ENCODE peak calls at places on chromosome 10, in five cellular contexts. One of them, this sample, is unnamed.
A peak's percentile ranks its signal among the peaks of the same experiment; 100 is the strongest.

GRCh38 chr10:96703358-96703757 is 17.0 kb downstream of the PIK3AP1 start:
- DNase-seq in memory B cell: no peak
- DNase-seq in activated CD4-positive, alpha-beta T cell treated with anti-CD3 and anti-CD28 coated beads for 24 hours: no peak
- DNase-seq in mammary epithelial cell: no peak
- DNase-seq in GM23338: no peak
- DNase-seq in this sample: no peak

GRCh38 chr10:19302117-19302516 is 253.5 kb downstream of the MALRD1 start:
- DNase-seq in memory B cell: no peak
- DNase-seq in activated CD4-positive, alpha-beta T cell treated with anti-CD3 and anti-CD28 coated beads for 24 hours: no peak
- DNase-seq in mammary epithelial cell: peak; percentile 88
- DNase-seq in GM23338: no peak
- DNase-seq in this sample: no peak

GRCh38 chr10:120386196-120386595 is 70.8 kb upstream of the PLPP4 start:
- DNase-seq in memory B cell: no peak
- DNase-seq in activated CD4-positive, alpha-beta T cell treated with anti-CD3 and anti-CD28 coated beads for 24 hours: no peak
- DNase-seq in mammary epithelial cell: no peak
- DNase-seq in GM23338: no peak
- DNase-seq in this sample: no peak

GRCh38 chr10:95394161-95394880 is 103.5 kb upstream of the PDLIM1 start:
- DNase-seq in memory B cell: no peak
- DNase-seq in activated CD4-positive, alpha-beta T cell treated with anti-CD3 and anti-CD28 coated beads for 24 hours: no peak
- DNase-seq in mammary epithelial cell: peak; percentile 99
- DNase-seq in GM23338: no peak
- DNase-seq in this sample: peak; percentile 38

GRCh38 chr10:110340821-110341220 is 36.1 kb upstream of the SMNDC1 start:
- DNase-seq in memory B cell: no peak
- DNase-seq in activated CD4-positive, alpha-beta T cell treated with anti-CD3 and anti-CD28 coated beads for 24 hours: no peak
- DNase-seq in mammary epithelial cell: no peak
- DNase-seq in GM23338: no peak
- DNase-seq in this sample: no peak

GRCh38 chr10:90945496-90946070 is 24.7 kb upstream of the ANKRD1 start:
- DNase-seq in memory B cell: no peak
- DNase-seq in activated CD4-positive, alpha-beta T cell treated with anti-CD3 and anti-CD28 coated beads for 24 hours: no peak
- DNase-seq in mammary epithelial cell: no peak
- DNase-seq in GM23338: no peak
- DNase-seq in this sample: no peak

GRCh38 chr10:110699859-110700468 is 55.8 kb downstream of the RBM20 start:
- DNase-seq in memory B cell: no peak
- DNase-seq in activated CD4-positive, alpha-beta T cell treated with anti-CD3 and anti-CD28 coated beads for 24 hours: no peak
- DNase-seq in mammary epithelial cell: no peak
- DNase-seq in GM23338: no peak
- DNase-seq in this sample: no peak

GRCh38 chr10:11160982-11161554 is 143.4 kb downstream of the CELF2 start:
- DNase-seq in memory B cell: no peak
- DNase-seq in activated CD4-positive, alpha-beta T cell treated with anti-CD3 and anti-CD28 coated beads for 24 hours: no peak
- DNase-seq in mammary epithelial cell: no peak
- DNase-seq in GM23338: no peak
- DNase-seq in this sample: no peak

GRCh38 chr10:22158426-22158825 is 59.4 kb downstream of the EBLN1 start:
- DNase-seq in memory B cell: no peak
- DNase-seq in activated CD4-positive, alpha-beta T cell treated with anti-CD3 and anti-CD28 coated beads for 24 hours: no peak
- DNase-seq in mammary epithelial cell: no peak
- DNase-seq in GM23338: no peak
- DNase-seq in this sample: no peak

GRCh38 chr10:64537931-64538330 is 1016.7 kb downstream of the REEP3 start:
- DNase-seq in memory B cell: no peak
- DNase-seq in activated CD4-positive, alpha-beta T cell treated with anti-CD3 and anti-CD28 coated beads for 24 hours: no peak
- DNase-seq in mammary epithelial cell: no peak
- DNase-seq in GM23338: no peak
- DNase-seq in this sample: no peak

GRCh38 chr10:96840841-96841518 is 8.9 kb downstream of the LCOR start:
- DNase-seq in memory B cell: no peak
- DNase-seq in activated CD4-positive, alpha-beta T cell treated with anti-CD3 and anti-CD28 coated beads for 24 hours: no peak
- DNase-seq in mammary epithelial cell: peak; percentile 87
- DNase-seq in GM23338: no peak
- DNase-seq in this sample: no peak

GRCh38 chr10:132814469-132814856 is 28.5 kb upstream of the NKX6-2 start:
- DNase-seq in memory B cell: no peak
- DNase-seq in activated CD4-positive, alpha-beta T cell treated with anti-CD3 and anti-CD28 coated beads for 24 hours: no peak
- DNase-seq in mammary epithelial cell: no peak
- DNase-seq in GM23338: no peak
- DNase-seq in this sample: no peak

GRCh38 chr10:28676968-28677888 is at the start of gene BAMBI:
- DNase-seq in memory B cell: peak; percentile 88
- DNase-seq in activated CD4-positive, alpha-beta T cell treated with anti-CD3 and anti-CD28 coated beads for 24 hours: peak; percentile 82
- DNase-seq in mammary epithelial cell: peak; percentile 89
- DNase-seq in GM23338: peak; percentile 96
- DNase-seq in this sample: no peak

GRCh38 chr10:62071846-62072281 is 170.4 kb downstream of the ARID5B start:
- DNase-seq in memory B cell: no peak
- DNase-seq in activated CD4-positive, alpha-beta T cell treated with anti-CD3 and anti-CD28 coated beads for 24 hours: no peak
- DNase-seq in mammary epithelial cell: no peak
- DNase-seq in GM23338: no peak
- DNase-seq in this sample: no peak

GRCh38 chr10:80290474-80291220 is 1.2 kb upstream of the MAT1A start:
- DNase-seq in memory B cell: no peak
- DNase-seq in activated CD4-positive, alpha-beta T cell treated with anti-CD3 and anti-CD28 coated beads for 24 hours: no peak
- DNase-seq in mammary epithelial cell: no peak
- DNase-seq in GM23338: no peak
- DNase-seq in this sample: no peak

GRCh38 chr10:5975641-5976473 is 1.5 kb downstream of the IL15RA start:
- DNase-seq in memory B cell: peak; percentile 68
- DNase-seq in activated CD4-positive, alpha-beta T cell treated with anti-CD3 and anti-CD28 coated beads for 24 hours: peak; percentile 38
- DNase-seq in mammary epithelial cell: no peak
- DNase-seq in GM23338: no peak
- DNase-seq in this sample: no peak

GRCh38 chr10:116741391-116742351 is 695 bp downstream of the HSPA12A start:
- DNase-seq in memory B cell: no peak
- DNase-seq in activated CD4-positive, alpha-beta T cell treated with anti-CD3 and anti-CD28 coated beads for 24 hours: no peak
- DNase-seq in mammary epithelial cell: no peak
- DNase-seq in GM23338: peak; percentile 38
- DNase-seq in this sample: no peak

GRCh38 chr10:103765168-103765567 is 90.2 kb downstream of the SH3PXD2A start:
- DNase-seq in memory B cell: no peak
- DNase-seq in activated CD4-positive, alpha-beta T cell treated with anti-CD3 and anti-CD28 coated beads for 24 hours: no peak
- DNase-seq in mammary epithelial cell: peak; percentile 61
- DNase-seq in GM23338: no peak
- DNase-seq in this sample: no peak

GRCh38 chr10:105413997-105414396 is 772.9 kb downstream of the SORCS3 start:
- DNase-seq in memory B cell: no peak
- DNase-seq in activated CD4-positive, alpha-beta T cell treated with anti-CD3 and anti-CD28 coated beads for 24 hours: no peak
- DNase-seq in mammary epithelial cell: no peak
- DNase-seq in GM23338: no peak
- DNase-seq in this sample: no peak

GRCh38 chr10:1652151-1652550 is 85.2 kb downstream of the ADARB2 start:
- DNase-seq in memory B cell: no peak
- DNase-seq in activated CD4-positive, alpha-beta T cell treated with anti-CD3 and anti-CD28 coated beads for 24 hours: no peak
- DNase-seq in mammary epithelial cell: no peak
- DNase-seq in GM23338: no peak
- DNase-seq in this sample: no peak

GRCh38 chr10:100746413-100746931 is 1.1 kb downstream of the PAX2 start:
- DNase-seq in memory B cell: no peak
- DNase-seq in activated CD4-positive, alpha-beta T cell treated with anti-CD3 and anti-CD28 coated beads for 24 hours: no peak
- DNase-seq in mammary epithelial cell: no peak
- DNase-seq in GM23338: no peak
- DNase-seq in this sample: no peak

GRCh38 chr10:78614267-78614666 is 454.5 kb upstream of the ZMIZ1 start:
- DNase-seq in memory B cell: no peak
- DNase-seq in activated CD4-positive, alpha-beta T cell treated with anti-CD3 and anti-CD28 coated beads for 24 hours: no peak
- DNase-seq in mammary epithelial cell: no peak
- DNase-seq in GM23338: no peak
- DNase-seq in this sample: no peak

GRCh38 chr10:78972160-78972946 is 96.4 kb upstream of the ZMIZ1 start:
- DNase-seq in memory B cell: no peak
- DNase-seq in activated CD4-positive, alpha-beta T cell treated with anti-CD3 and anti-CD28 coated beads for 24 hours: no peak
- DNase-seq in mammary epithelial cell: peak; percentile 32
- DNase-seq in GM23338: no peak
- DNase-seq in this sample: no peak

GRCh38 chr10:58179238-58179637 is 88.5 kb downstream of the IPMK start:
- DNase-seq in memory B cell: no peak
- DNase-seq in activated CD4-positive, alpha-beta T cell treated with anti-CD3 and anti-CD28 coated beads for 24 hours: no peak
- DNase-seq in mammary epithelial cell: peak; percentile 41
- DNase-seq in GM23338: no peak
- DNase-seq in this sample: no peak

GRCh38 chr10:123926401-123927264 is 35.0 kb upstream of the CPXM2 start:
- DNase-seq in memory B cell: no peak
- DNase-seq in activated CD4-positive, alpha-beta T cell treated with anti-CD3 and anti-CD28 coated beads for 24 hours: no peak
- DNase-seq in mammary epithelial cell: peak; percentile 53
- DNase-seq in GM23338: no peak
- DNase-seq in this sample: no peak

GRCh38 chr10:126349096-126349495 is 39.2 kb downstream of the ADAM12 start:
- DNase-seq in memory B cell: no peak
- DNase-seq in activated CD4-positive, alpha-beta T cell treated with anti-CD3 and anti-CD28 coated beads for 24 hours: no peak
- DNase-seq in mammary epithelial cell: no peak
- DNase-seq in GM23338: no peak
- DNase-seq in this sample: no peak

GRCh38 chr10:101062231-101063161 is 707 bp downstream of the KAZALD1 start:
- DNase-seq in memory B cell: peak; percentile 55
- DNase-seq in activated CD4-positive, alpha-beta T cell treated with anti-CD3 and anti-CD28 coated beads for 24 hours: no peak
- DNase-seq in mammary epithelial cell: no peak
- DNase-seq in GM23338: peak; percentile 85
- DNase-seq in this sample: no peak

GRCh38 chr10:8616166-8616565 is 561.7 kb downstream of the GATA3 start:
- DNase-seq in memory B cell: no peak
- DNase-seq in activated CD4-positive, alpha-beta T cell treated with anti-CD3 and anti-CD28 coated beads for 24 hours: no peak
- DNase-seq in mammary epithelial cell: no peak
- DNase-seq in GM23338: no peak
- DNase-seq in this sample: no peak